ENCODE peak calls at places on chromosomes 2 and 18, in six cellular contexts. X is MG63, Q is A673, S is colonic mucosa, Y is NB4, W is mesendoderm. A is an unnamed sample.

GRCh38 chr2:65096948-65097347 is 33.0 kb downstream of the RAB1A start:
- DNase-seq in X (no peak), Q (no peak), S (no peak), Y (no peak), W (no peak), A (no peak)

GRCh38 chr2:225076125-225076524 is 33.9 kb upstream of the DOCK10 start:
- DNase-seq in X (no peak), Q (no peak), S (no peak), Y (no peak), W (no peak), A (no peak)

GRCh38 chr2:71617266-71617665 is 163.9 kb downstream of the DYSF start:
- DNase-seq in X (no peak), Q (no peak), S (peak), Y (no peak), W (no peak), A (no peak)

GRCh38 chr2:100646039-100646438 is 83.2 kb downstream of the PDCL3 start:
- DNase-seq in X (no peak), Q (no peak), S (no peak), Y (no peak), W (no peak), A (no peak)

GRCh38 chr18:67192535-67192934 is 324.0 kb downstream of the DSEL start:
- DNase-seq in X (no peak), Q (no peak), S (no peak), Y (no peak), W (no peak), A (no peak)

GRCh38 chr2:12741361-12741760 is 24.6 kb downstream of the TRIB2 start:
- DNase-seq in X (no peak), Q (no peak), S (no peak), Y (no peak), W (no peak), A (no peak)

GRCh38 chr18:12637393-12637792 is 20.5 kb downstream of the SPIRE1 start:
- DNase-seq in X (no peak), Q (no peak), S (no peak), Y (no peak), W (peak), A (no peak)

GRCh38 chr18:8747440-8747937 is 42.1 kb downstream of the MTCL1 start:
- DNase-seq in X (no peak), Q (no peak), S (no peak), Y (no peak), W (no peak), A (no peak)

GRCh38 chr2:128271186-128271890 is 47.3 kb downstream of the HS6ST1 start:
- DNase-seq in X (no peak), Q (no peak), S (no peak), Y (no peak), W (no peak), A (peak)

GRCh38 chr2:70975237-70975636 is 3.2 kb upstream of the ANKRD53 start:
- DNase-seq in X (no peak), Q (no peak), S (no peak), Y (no peak), W (no peak), A (no peak)

GRCh38 chr2:124836415-124836814 is 811.3 kb downstream of the CNTNAP5 start:
- DNase-seq in X (peak), Q (no peak), S (no peak), Y (no peak), W (peak), A (no peak)

GRCh38 chr2:10266133-10266620 is 36.5 kb upstream of the HPCAL1 start:
- DNase-seq in X (no peak), Q (no peak), S (no peak), Y (no peak), W (no peak), A (no peak)

GRCh38 chr2:42052702-42053481 is 5.1 kb downstream of the PKDCC start:
- DNase-seq in X (no peak), Q (no peak), S (peak), Y (peak), W (no peak), A (no peak)

GRCh38 chr2:27428213-27428977 is at the start of gene NRBP1:
- DNase-seq in X (peak), Q (peak), S (peak), Y (peak), W (peak), A (peak)
- H3K4me3 ChIP-seq in X (peak), Q (peak), S (peak), Y (peak), W (peak), A (peak)

GRCh38 chr18:46509530-46509929 is 147.5 kb downstream of the LOXHD1 start:
- DNase-seq in X (no peak), Q (no peak), S (no peak), Y (no peak), W (no peak), A (no peak)
- H3K4me3 ChIP-seq in X (no peak), Q (no peak), S (no peak), Y (no peak), W (no peak), A (no peak)

DNA sequence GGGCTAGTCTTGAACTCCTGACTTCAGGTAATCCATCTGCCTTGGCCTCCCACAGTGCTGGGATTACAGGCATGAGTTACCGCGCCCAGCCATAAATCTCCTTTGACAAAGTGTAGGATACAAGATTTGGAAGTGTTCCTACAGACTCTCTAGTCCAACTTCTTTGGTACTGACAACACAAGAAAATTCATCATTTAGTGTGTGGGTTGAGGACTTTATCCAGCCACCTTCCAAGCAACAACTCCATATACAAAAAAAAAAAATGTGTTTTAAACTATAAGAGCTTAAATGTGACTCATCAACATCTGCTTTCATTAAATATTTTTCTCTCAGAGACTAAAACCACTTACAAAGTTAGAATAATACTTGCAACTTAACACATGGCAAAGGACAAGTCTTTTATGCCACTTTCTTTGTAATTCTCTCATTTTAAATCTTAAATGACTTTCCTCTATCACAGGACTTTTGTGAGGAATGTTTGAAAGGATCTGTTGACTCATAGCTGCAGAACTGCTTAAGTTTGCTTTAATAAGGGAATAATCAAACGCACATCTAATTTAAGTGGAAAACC is 46.2 kb upstream of the ITGAV start:
- DNase-seq in X (peak), Q (peak), S (no peak), Y (no peak), W (peak), A (no peak)
- H3K4me3 ChIP-seq in X (no peak), Q (no peak), S (no peak), Y (no peak), W (no peak), A (no peak)

GRCh38 chr18:666628-667027 is 9.2 kb downstream of the TYMS start:
- DNase-seq in X (no peak), Q (no peak), S (no peak), Y (no peak), W (no peak), A (no peak)
- H3K4me3 ChIP-seq in X (no peak), Q (no peak), S (no peak), Y (no peak), W (no peak), A (no peak)

A was measured in Caco-2.